ENCODE peak calls at places on chromosomes 16 and 17, in five cellular contexts. Z is tibial nerve, P is PC-9, E is adrenal gland, I is IMR-90. B is an unnamed sample.

GRCh38 chr17:14334261-14334860 is 33.5 kb downstream of the HS3ST3B1 start:
- DNase-seq in Z (no peak), P (no peak), E (no peak), I (no peak), B (no peak)

GRCh38 chr17:40824015-40824832 is 1.8 kb upstream of the KRT10 start:
- DNase-seq in Z (no peak), P (no peak), E (no peak), I (no peak), B (no peak)

GRCh38 chr16:87231295-87231694 is 85.9 kb downstream of the C16orf95 start:
- DNase-seq in Z (no peak), P (no peak), E (no peak), I (no peak), B (no peak)

GRCh38 chr17:80774643-80775281 is 216.9 kb upstream of the CHMP6 start:
- DNase-seq in Z (no peak), P (no peak), E (no peak), I (no peak), B (no peak)

GRCh38 chr16:58847902-58848661 is 114.0 kb upstream of the GOT2 start:
- DNase-seq in Z (no peak), P (no peak), E (no peak), I (no peak), B (no peak)

GRCh38 chr17:13837417-13837816 is 231.9 kb upstream of the COX10 start:
- DNase-seq in Z (no peak), P (no peak), E (no peak), I (no peak), B (no peak)

GRCh38 chr16:3656491-3657468 is 2.3 kb downstream of the DNASE1 start:
- DNase-seq in Z (no peak), P (peak; percentile 26), E (no peak), I (no peak), B (no peak)

GRCh38 chr17:65438708-65439294 is 122.6 kb downstream of the AXIN2 start:
- DNase-seq in Z (no peak), P (no peak), E (no peak), I (peak; percentile 22), B (no peak)

GRCh38 chr16:2596747-2597559 is 59.1 kb downstream of the PDPK1 start:
- DNase-seq in Z (no peak), P (no peak), E (no peak), I (no peak), B (no peak)

GRCh38 chr17:40956401-40957254 is 10.1 kb downstream of the KRT39 start:
- DNase-seq in Z (no peak), P (peak; percentile 33), E (no peak), I (peak; percentile 100), B (no peak)

GRCh38 chr16:4704913-4705312 is 11.6 kb downstream of the NUDT16L1 start:
- DNase-seq in Z (no peak), P (no peak), E (no peak), I (no peak), B (no peak)

GRCh38 chr16:26645629-26646028 is 421.1 kb upstream of the C16orf82 start:
- DNase-seq in Z (no peak), P (no peak), E (no peak), I (no peak), B (peak; percentile 34)

GRCh38 chr17:80279895-80280294 is 19.2 kb downstream of the RNF213 start:
- DNase-seq in Z (no peak), P (no peak), E (no peak), I (peak; percentile 88), B (no peak)

GRCh38 chr17:45003877-45004276 is 35.8 kb upstream of the C1QL1 start:
- DNase-seq in Z (no peak), P (no peak), E (no peak), I (no peak), B (no peak)

GRCh38 chr16:2698996-2699750 is 16.9 kb downstream of the KCTD5 start:
- DNase-seq in Z (no peak), P (no peak), E (no peak), I (no peak), B (no peak)

GRCh38 chr16:58384437-58385055 is 7.7 kb upstream of the GINS3 start:
- DNase-seq in Z (no peak), P (no peak), E (no peak), I (no peak), B (no peak)

GRCh38 chr16:49462989-49463371 is 89.4 kb downstream of the C16orf78 start:
- DNase-seq in Z (no peak), P (no peak), E (peak; percentile 4), I (no peak), B (no peak)

GRCh38 chr16:55563797-55564196 is 2.7 kb upstream of the CAPNS2 start:
- DNase-seq in Z (no peak), P (no peak), E (no peak), I (no peak), B (no peak)

GRCh38 chr16:69476920-69477418 is 52.5 kb downstream of the CYB5B start:
- DNase-seq in Z (no peak), P (no peak), E (no peak), I (peak; percentile 97), B (no peak)

GRCh38 chr17:17763734-17764133 is 73.1 kb downstream of the SREBF1 start:
- DNase-seq in Z (no peak), P (no peak), E (no peak), I (no peak), B (no peak)

GRCh38 chr17:44492706-44493272 is 10.4 kb downstream of the GPATCH8 start:
- DNase-seq in Z (no peak), P (no peak), E (no peak), I (no peak), B (no peak)

GRCh38 chr17:74040291-74040690 is 163.2 kb upstream of the RPL38 start:
- DNase-seq in Z (no peak), P (no peak), E (no peak), I (no peak), B (no peak)

GRCh38 chr17:78988152-78988551 is 8.4 kb upstream of the LGALS3BP start:
- DNase-seq in Z (no peak), P (no peak), E (no peak), I (no peak), B (no peak)
- H3K9me3 ChIP-seq in Z (no peaks in the 10 kb centered on the region), P (no peaks in the 10 kb centered on the region), E (no peaks in the 10 kb centered on the region), I (no peaks in the 10 kb centered on the region), B (no peaks in the 10 kb centered on the region)

GRCh38 chr17:68329331-68329730 is 38.0 kb downstream of the ARSG start:
- DNase-seq in Z (no peak), P (no peak), E (no peak), I (no peak), B (no peak)
- H3K9me3 ChIP-seq in Z (peaks cover 30% of the 10 kb centered on the region), P (peaks cover 4% of the 10 kb centered on the region), E (no peaks in the 10 kb centered on the region), I (peaks cover 11% of the 10 kb centered on the region), B (no peaks in the 10 kb centered on the region)

DNA sequence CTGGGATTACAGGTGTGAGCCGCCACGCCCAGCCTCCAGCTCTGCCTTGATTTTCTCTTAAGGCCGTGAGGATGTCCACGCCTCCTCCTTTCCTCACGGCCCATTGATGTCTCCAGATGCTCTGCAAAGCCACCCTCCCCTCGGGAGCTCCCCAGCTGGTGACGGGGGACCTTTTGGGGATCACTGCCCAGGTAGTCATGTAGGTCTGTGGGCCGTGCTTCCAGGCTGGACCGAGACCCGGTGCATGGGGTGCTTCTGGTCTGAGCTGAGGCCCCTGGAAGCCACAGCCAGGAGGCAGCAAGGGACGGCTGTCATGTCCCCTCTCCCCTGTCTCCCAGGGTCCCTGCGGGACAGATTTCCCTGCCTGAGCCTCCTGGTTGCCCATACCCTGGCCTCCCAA is 277.8 kb downstream of the SEC14L1 start:
- DNase-seq in Z (no peak), P (no peak), E (no peak), I (no peak), B (no peak)
- H3K9me3 ChIP-seq in Z (no peaks in the 10 kb centered on the region), P (no peaks in the 10 kb centered on the region), E (no peaks in the 10 kb centered on the region), I (no peaks in the 10 kb centered on the region), B (no peaks in the 10 kb centered on the region)

GRCh38 chr16:35506898-35507194 is 2047.4 kb downstream of the TP53TG3F start:
- DNase-seq in Z (no peak), P (no peak), E (no peak), I (no peak), B (no peak)

GRCh38 chr16:35510701-35511100 is 2051.3 kb downstream of the TP53TG3F start:
- DNase-seq in Z (no peak), P (no peak), E (no peak), I (no peak), B (no peak)

DNA sequence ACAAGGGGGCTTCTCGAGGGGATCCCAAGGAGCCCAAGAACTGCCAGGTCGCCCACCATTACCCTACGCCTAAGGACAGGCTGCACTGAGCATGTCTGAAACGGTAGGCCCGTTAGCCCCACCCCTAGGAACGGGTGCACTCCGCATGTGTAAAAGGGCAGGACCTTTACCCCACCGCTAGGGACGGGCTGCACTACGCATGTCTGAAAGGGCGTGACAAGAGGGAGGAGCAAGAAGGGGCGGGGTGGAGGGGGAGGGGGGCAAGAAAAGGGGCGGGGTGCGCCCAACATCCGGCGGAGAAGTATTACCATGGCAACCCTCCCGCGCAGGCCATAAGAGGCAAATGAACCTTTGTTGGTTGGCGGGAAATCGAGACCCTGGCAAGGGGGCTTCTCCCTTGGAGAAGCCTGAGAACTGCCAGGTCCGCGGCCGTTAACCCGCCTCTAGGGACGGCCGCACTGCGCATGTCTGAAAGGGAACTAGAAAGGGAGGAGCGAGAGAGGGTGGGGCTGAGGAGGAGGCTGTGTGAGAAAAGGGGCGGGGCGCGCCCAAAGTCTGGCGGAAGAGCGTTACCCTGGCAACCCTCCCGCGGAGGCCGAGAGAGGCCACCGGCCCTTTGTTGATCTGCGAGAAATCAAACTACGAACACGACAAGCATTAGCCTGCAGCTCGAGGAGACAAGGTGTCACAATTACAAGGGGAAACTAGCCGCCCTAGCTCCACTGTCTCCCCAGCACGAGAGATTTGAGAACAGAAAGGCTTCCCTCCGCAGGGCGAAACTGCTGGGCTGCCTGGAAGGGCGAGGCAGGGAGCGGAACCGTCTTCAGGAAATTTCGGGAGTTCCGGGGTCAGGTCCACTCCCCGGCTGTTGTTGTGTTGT is 2046.8 kb downstream of the TP53TG3F start:
- DNase-seq in Z (no peak), P (no peak), E (no peak), I (no peak), B (no peak)
- H3K9me3 ChIP-seq in Z (peaks cover 20% of the 10 kb centered on the region), P (no peaks in the 10 kb centered on the region), E (no peaks in the 10 kb centered on the region), I (peaks cover 22% of the 10 kb centered on the region), B (no peaks in the 10 kb centered on the region)

GRCh38 chr17:49510720-49511110 is 15.6 kb downstream of the NGFR start:
- DNase-seq in Z (no peak), P (no peak), E (no peak), I (no peak), B (no peak)

GRCh38 chr17:49510059-49510719 is 15.1 kb downstream of the NGFR start:
- DNase-seq in Z (no peak), P (no peak), E (no peak), I (no peak), B (no peak)

GRCh38 chr17:49508891-49509587 is 13.9 kb downstream of the NGFR start:
- DNase-seq in Z (no peak), P (no peak), E (no peak), I (no peak), B (no peak)

GRCh38 chr17:49508061-49508865 is 13.2 kb downstream of the NGFR start:
- DNase-seq in Z (no peak), P (peak; percentile 96), E (no peak), I (no peak), B (no peak)

GRCh38 chr17:49509588-49509917 is 14.5 kb downstream of the NGFR start:
- DNase-seq in Z (no peak), P (no peak), E (no peak), I (no peak), B (no peak)
- H3K9me3 ChIP-seq in Z (no peaks in the 10 kb centered on the region), P (no peaks in the 10 kb centered on the region), E (no peaks in the 10 kb centered on the region), I (no peaks in the 10 kb centered on the region), B (no peaks in the 10 kb centered on the region)

DNA sequence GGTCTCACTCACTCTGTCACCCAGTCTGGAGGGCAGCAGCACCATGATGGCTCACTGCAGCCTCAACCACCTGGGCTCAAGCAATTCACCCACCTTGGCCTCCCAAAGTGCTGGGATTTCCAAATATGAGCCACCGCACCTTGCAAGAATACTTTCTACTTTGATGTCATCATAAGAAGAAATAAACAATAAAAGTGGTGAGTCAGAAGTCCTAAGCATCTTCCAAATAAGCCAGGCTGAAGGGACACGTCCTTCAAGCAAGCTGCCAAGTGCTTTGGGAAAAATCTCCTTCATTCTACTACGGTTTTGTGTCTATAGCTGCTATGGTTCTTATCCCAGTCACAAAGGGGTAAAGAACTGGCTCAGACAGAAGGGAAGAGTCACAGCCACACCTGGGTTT is 20.3 kb downstream of the HASPIN start:
- DNase-seq in Z (no peak), P (no peak), E (no peak), I (peak; percentile 62), B (no peak)
- H3K9me3 ChIP-seq in Z (no peaks in the 10 kb centered on the region), P (no peaks in the 10 kb centered on the region), E (no peaks in the 10 kb centered on the region), I (no peaks in the 10 kb centered on the region), B (no peaks in the 10 kb centered on the region)